ENCODE peak calls at places on chromosome 22, in five cellular contexts. F, I, H, N and J are unnamed samples.

GRCh38 chr22:42364641-42365336 is 67.4 kb downstream of the NFAM1 start:
- DNase-seq in F (no peak), I (no peak), H (no peak), N (no peak), J (no peak)

GRCh38 chr22:49944399-49944891 is 16.1 kb upstream of the PIM3 start:
- DNase-seq in F (no peak), I (no peak), H (no peak), N (no peak), J (no peak)

GRCh38 chr22:47495102-47495501 is 732.7 kb downstream of the TBC1D22A start:
- DNase-seq in F (no peak), I (no peak), H (no peak), N (no peak), J (no peak)

GRCh38 chr22:42399315-42400271 is 32.6 kb downstream of the NFAM1 start:
- DNase-seq in F (peak), I (peak), H (no peak), N (peak), J (no peak)

GRCh38 chr22:17807571-17808410 is 33.5 kb upstream of the BID start:
- DNase-seq in F (no peak), I (no peak), H (no peak), N (no peak), J (no peak)

GRCh38 chr22:48180631-48181030 is 1418.2 kb downstream of the TBC1D22A start:
- DNase-seq in F (no peak), I (no peak), H (no peak), N (no peak), J (no peak)

GRCh38 chr22:46908641-46909107 is 146.2 kb downstream of the TBC1D22A start:
- DNase-seq in F (no peak), I (no peak), H (no peak), N (no peak), J (no peak)

GRCh38 chr22:31295831-31296230 is 3.5 kb upstream of the PIK3IP1 start:
- DNase-seq in F (no peak), I (no peak), H (no peak), N (no peak), J (no peak)